ENCODE peak calls at places on chromosomes 2 and 18, in four cellular contexts. P is AG08395, L is cerebellum, K is GM03348. H is an unnamed sample.

GRCh38 chr2:178056345-178056744 is 16.2 kb downstream of the PDE11A start:
- DNase-seq in P (no peak), L (no peak), K (no peak), H (no peak)

GRCh38 chr2:219028141-219028540 is 13.2 kb downstream of the CFAP65 start:
- DNase-seq in P (no peak), L (no peak), K (no peak), H (no peak)

GRCh38 chr2:10779776-10780490 is 32.7 kb downstream of the PDIA6 start:
- DNase-seq in P (no peak), L (no peak), K (no peak), H (no peak)

GRCh38 chr2:67858886-67859285 is 203.9 kb downstream of the C1D start:
- DNase-seq in P (no peak), L (no peak), K (no peak), H (no peak)

GRCh38 chr2:18373664-18374063 is 186.8 kb downstream of the RDH14 start:
- DNase-seq in P (no peak), L (no peak), K (no peak), H (no peak)

GRCh38 chr2:97935719-97936161 is 60.0 kb downstream of the TMEM131 start:
- DNase-seq in P (peak), L (no peak), K (peak), H (peak)

GRCh38 chr2:13001408-13001807 is 284.7 kb downstream of the TRIB2 start:
- DNase-seq in P (no peak), L (no peak), K (no peak), H (no peak)

GRCh38 chr2:67485431-67485830 is 88.3 kb downstream of the ETAA1 start:
- DNase-seq in P (peak), L (no peak), K (peak), H (no peak)

GRCh38 chr2:15729709-15730544 is 138.3 kb downstream of the DDX1 start:
- DNase-seq in P (no peak), L (no peak), K (no peak), H (no peak)

GRCh38 chr2:45241061-45241561 is 231.9 kb upstream of the SIX2 start:
- DNase-seq in P (no peak), L (no peak), K (peak), H (no peak)

GRCh38 chr2:178404380-178404767 is 46.6 kb downstream of the PRKRA start:
- DNase-seq in P (peak), L (no peak), K (peak), H (peak)

GRCh38 chr2:95281071-95281470 is 6.8 kb downstream of the PROM2 start:
- DNase-seq in P (no peak), L (no peak), K (no peak), H (no peak)

GRCh38 chr2:49332415-49332814 is 178.1 kb upstream of the FSHR start:
- DNase-seq in P (no peak), L (peak), K (no peak), H (no peak)

GRCh38 chr2:210620456-210620855 is 64.1 kb downstream of the CPS1 start:
- DNase-seq in P (no peak), L (no peak), K (peak), H (no peak)

GRCh38 chr18:34794346-34794745 is 84.2 kb downstream of the DTNA start:
- DNase-seq in P (no peak), L (no peak), K (no peak), H (no peak)

GRCh38 chr2:20229322-20230201 is 4.6 kb upstream of the SDC1 start:
- DNase-seq in P (peak), L (no peak), K (peak), H (no peak)

GRCh38 chr18:35091841-35092240 is 50.6 kb downstream of the MAPRE2 start:
- DNase-seq in P (no peak), L (no peak), K (no peak), H (no peak)

GRCh38 chr2:42050350-42051167 is 2.7 kb downstream of the PKDCC start:
- DNase-seq in P (no peak), L (no peak), K (peak), H (no peak)

GRCh38 chr2:119536209-119536608 is 8.0 kb upstream of the CFAP221 start:
- DNase-seq in P (no peak), L (no peak), K (no peak), H (no peak)

GRCh38 chr2:64745562-64745961 is 91.8 kb upstream of the SERTAD2 start:
- DNase-seq in P (no peak), L (no peak), K (no peak), H (no peak)

GRCh38 chr2:218883491-218884490 is 3.1 kb downstream of the WNT10A start:
- DNase-seq in P (peak), L (no peak), K (peak), H (no peak)

GRCh38 chr2:61620244-61621159 is 82.3 kb upstream of the XPO1 start:
- DNase-seq in P (peak), L (no peak), K (peak), H (no peak)

GRCh38 chr2:85945576-85945975 is 56.8 kb upstream of the ST3GAL5 start:
- DNase-seq in P (no peak), L (peak), K (no peak), H (no peak)

GRCh38 chr2:65299246-65299645 is 71.6 kb downstream of the ACTR2 start:
- DNase-seq in P (no peak), L (no peak), K (no peak), H (no peak)

GRCh38 chr2:197010200-197011020 is 83.9 kb upstream of the PGAP1 start:
- DNase-seq in P (no peak), L (no peak), K (no peak), H (no peak)

GRCh38 chr2:110770696-110771425 is 38.5 kb downstream of the ACOXL start:
- DNase-seq in P (peak), L (peak), K (peak), H (no peak)